ENCODE peak calls at places on chromosome 22, in seven cellular contexts. D is stomach, N is sigmoid colon, K is suprapubic skin, I is A549, Q is GM12878, H is K562. U is an unnamed sample.

GRCh38 chr22:41687901-41688364 is 734 bp downstream of the SNU13 start:
- DNase-seq in D (no peak), N (no peak), K (no peak), I (peak), Q (no peak), H (peak), U (peak)

GRCh38 chr22:50600541-50600940 is at the start of gene MAPK8IP2:
- DNase-seq in D (no peak), N (no peak), K (no peak), I (no peak), Q (no peak), H (peak), U (no peak)

GRCh38 chr22:36454916-36455570 is 26.4 kb downstream of the TXN2 start:
- DNase-seq in D (peak), N (peak), K (peak), I (peak), Q (peak), H (peak), U (peak)

GRCh38 chr22:19815823-19816290 is 38.8 kb downstream of the GNB1L start:
- DNase-seq in D (peak), N (no peak), K (no peak), I (no peak), Q (no peak), H (no peak), U (no peak)

GRCh38 chr22:25485626-25486545 is 78.6 kb upstream of the GRK3 start:
- DNase-seq in D (no peak), N (no peak), K (no peak), I (no peak), Q (peak), H (no peak), U (no peak)

GRCh38 chr22:35912668-35913067 is 116.0 kb downstream of the RBFOX2 start:
- DNase-seq in D (no peak), N (no peak), K (no peak), I (no peak), Q (no peak), H (no peak), U (no peak)

GRCh38 chr22:35456757-35457156 is 56.8 kb downstream of the MCM5 start:
- DNase-seq in D (no peak), N (no peak), K (no peak), I (no peak), Q (no peak), H (no peak), U (no peak)

GRCh38 chr22:36282078-36282831 is 29.3 kb downstream of the APOL1 start:
- DNase-seq in D (no peak), N (peak), K (no peak), I (no peak), Q (no peak), H (no peak), U (no peak)

GRCh38 chr22:49010901-49011300 is 816.8 kb downstream of the BRD1 start:
- DNase-seq in D (peak), N (peak), K (peak), I (no peak), Q (no peak), H (no peak), U (peak)

GRCh38 chr22:26585104-26585790 is 4.7 kb downstream of the TPST2 start:
- DNase-seq in D (peak), N (peak), K (no peak), I (peak), Q (no peak), H (no peak), U (no peak)

GRCh38 chr22:19875531-19876313 is 21.0 kb upstream of the GNB1L start:
- DNase-seq in D (no peak), N (peak), K (peak), I (no peak), Q (no peak), H (no peak), U (peak)

GRCh38 chr22:47918936-47919505 is 1156.6 kb downstream of the TBC1D22A start:
- DNase-seq in D (no peak), N (no peak), K (no peak), I (no peak), Q (no peak), H (no peak), U (no peak)

GRCh38 chr22:47192106-47192650 is 429.7 kb downstream of the TBC1D22A start:
- DNase-seq in D (peak), N (peak), K (peak), I (no peak), Q (no peak), H (no peak), U (no peak)

GRCh38 chr22:20520093-20520511 is 12.7 kb downstream of the MED15 start:
- DNase-seq in D (no peak), N (no peak), K (no peak), I (no peak), Q (no peak), H (no peak), U (no peak)

GRCh38 chr22:50276143-50276542 is 6.0 kb upstream of the MAPK11 start:
- DNase-seq in D (peak), N (peak), K (no peak), I (peak), Q (peak), H (no peak), U (peak)

GRCh38 chr22:29269230-29269604 is 1.1 kb downstream of the EWSR1 start:
- DNase-seq in D (no peak), N (no peak), K (no peak), I (no peak), Q (no peak), H (no peak), U (no peak)

DNA sequence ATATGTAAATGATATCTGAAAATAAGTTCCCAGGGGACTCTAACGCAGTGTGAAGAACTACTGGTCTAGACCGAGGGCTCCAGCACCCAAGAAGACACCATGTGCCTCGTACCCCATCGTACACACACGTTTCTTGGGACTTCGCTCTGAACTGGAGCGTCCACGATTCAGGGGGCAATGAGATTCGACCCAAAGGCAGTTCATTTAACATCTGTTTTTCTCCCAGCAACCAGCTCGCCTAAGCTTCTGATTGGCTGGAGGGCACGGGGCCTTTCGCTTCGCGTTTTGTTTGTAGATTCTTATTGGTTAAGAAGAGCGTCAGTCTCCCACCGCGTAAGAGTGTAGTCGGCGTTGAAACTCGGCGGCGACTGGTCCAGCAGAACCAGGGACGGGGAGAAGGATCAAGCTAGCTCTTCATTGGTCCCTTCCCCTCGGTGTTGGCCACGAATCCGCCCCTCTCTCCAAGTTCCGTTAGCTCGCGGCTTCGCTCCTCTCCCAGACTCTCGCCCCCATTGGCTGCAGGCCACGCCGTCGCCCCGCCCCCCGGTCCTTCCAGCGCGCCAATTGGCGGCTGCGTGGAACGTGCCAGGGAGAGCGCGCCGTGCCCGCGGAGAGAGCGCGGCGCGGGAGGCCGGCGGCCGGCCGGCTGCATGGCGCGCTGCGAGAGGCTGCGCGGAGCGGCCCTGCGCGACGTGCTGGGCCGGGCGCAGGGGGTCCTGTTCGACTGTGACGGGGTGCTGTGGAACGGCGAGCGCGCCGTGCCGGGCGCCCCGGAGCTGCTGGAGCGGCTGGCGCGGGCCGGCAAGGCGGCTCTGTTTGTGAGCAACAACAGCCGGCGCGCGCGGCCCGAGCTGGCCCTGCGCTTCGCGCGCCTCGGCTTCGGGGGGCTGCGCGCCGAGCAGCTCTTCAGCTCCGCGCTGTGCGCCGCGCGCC is at the start of gene PDXP:
- DNase-seq in D (peak), N (peak), K (peak), I (peak), Q (peak), H (peak), U (peak)
- TF ChIP-seq EP300 in D (no peak), N (no peak), K (no peak), I (no peak), Q (no peak), H (no peak), U (peak)

DNA sequence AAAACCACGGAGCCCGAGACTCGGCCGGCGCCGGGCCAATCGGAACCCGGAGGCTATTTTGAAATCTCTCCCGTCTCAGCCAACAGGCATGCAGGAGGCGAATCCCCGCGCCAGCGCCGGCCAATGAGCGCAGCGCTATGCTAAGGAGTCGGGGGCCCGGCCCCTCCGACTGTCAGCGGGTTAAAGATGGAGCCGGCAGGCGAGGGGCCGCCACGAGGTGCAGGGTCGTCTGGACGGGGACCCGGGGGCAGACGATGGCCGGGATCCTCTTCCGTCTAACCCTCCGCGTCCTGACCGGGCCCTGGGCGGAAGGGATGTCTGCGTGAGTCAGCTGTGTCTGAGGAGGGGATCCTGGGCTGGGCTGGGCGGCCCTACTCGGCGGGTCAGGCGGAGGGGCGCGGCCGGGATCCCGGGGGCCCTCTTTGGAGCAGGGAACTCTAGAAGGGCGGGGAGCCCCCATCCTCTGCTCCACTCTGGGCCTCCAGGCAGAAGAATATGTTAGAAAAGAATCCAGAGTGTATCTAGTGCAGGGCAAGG is 10.0 kb downstream of the SDF2L1 start:
- DNase-seq in D (peak), N (peak), K (peak), I (peak), Q (peak), H (peak), U (peak)
- TF ChIP-seq POLR2A in D (no peak), N (no peak), K (no peak), I (no peak), Q (peak), H (no peak), U (no peak)

DNA sequence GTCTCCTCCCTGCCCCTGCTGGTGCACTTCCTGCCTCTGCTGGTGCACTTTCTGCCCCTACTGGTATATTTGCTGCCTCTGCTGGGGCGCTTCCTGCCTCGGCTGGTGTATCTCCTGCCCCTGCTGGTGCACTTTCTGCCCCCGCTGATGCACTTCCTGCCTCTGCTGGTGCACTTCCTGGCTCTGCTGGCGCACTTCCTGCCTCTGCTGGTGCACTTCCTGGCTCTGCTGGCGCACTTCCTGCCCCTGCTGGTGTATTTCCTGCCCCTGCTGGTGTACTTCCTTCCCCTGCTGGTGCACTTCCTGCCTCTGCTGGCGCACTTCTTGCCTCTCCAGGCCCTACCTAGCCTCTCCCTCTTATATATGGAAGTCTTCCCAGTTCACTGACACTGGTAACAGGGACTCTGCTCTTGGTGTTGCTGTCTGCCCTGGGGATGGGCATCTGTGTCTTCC is 10.1 kb downstream of the MTFP1 start:
- DNase-seq in D (peak), N (no peak), K (no peak), I (no peak), Q (no peak), H (no peak), U (no peak)
- H3K27ac ChIP-seq in D (peak), N (no peak), K (no peak), I (no peak), Q (peak), H (peak), U (peak)

GRCh38 chr22:39283312-39284141 is 35.9 kb downstream of the RPL3 start:
- DNase-seq in D (peak), N (no peak), K (peak), I (no peak), Q (no peak), H (peak), U (no peak)
- TF ChIP-seq EP300 in D (no peak), N (no peak), K (no peak), I (no peak), Q (no peak), H (peak), U (peak)

DNA sequence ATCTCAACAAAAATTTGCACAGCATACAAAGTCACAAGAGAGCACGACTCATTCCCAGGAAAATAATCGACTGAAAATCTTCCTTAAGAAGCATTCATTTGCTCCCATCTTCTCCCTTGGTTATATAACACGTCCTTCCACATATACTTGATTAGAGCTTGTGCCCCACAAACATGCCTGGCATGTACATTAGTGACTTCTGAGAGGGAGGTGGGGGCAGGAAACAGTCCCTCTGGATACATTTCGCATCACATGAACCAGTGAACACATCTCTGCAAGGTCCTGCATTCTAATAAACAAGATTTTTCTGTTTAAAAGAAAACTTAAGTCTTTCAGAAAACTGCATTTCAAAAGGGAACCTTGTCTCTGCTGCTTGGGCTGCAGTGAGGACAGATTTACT is 54.1 kb upstream of the IGLL5 start:
- DNase-seq in D (no peak), N (no peak), K (no peak), I (no peak), Q (no peak), H (no peak), U (no peak)
- TF ChIP-seq POLR2A in D (no peak), N (no peak), K (no peak), I (no peak), Q (no peak), H (no peak), U (no peak)

DNA sequence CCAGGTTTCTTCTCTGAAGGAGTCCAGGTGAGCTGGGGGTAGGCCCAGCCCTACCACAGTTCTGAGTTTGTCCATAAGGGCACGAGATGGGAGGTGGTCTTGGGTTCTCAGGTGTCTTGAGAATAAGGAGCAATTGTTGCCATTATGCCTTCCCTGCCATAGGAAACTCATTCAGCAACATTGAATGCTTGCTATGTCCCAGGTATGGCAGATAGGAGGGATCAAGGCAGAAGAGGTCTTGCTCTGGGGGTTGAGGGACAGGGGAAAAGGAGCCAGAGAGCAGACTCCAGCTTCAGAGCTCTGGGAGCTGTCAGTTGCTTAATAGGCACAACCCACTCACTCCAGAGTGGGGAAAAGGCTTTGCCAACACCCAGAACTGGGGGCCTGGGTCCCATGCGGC is 4.3 kb downstream of the SELENOM start:
- DNase-seq in D (no peak), N (no peak), K (no peak), I (no peak), Q (no peak), H (no peak), U (no peak)
- H3K27ac ChIP-seq in D (peak), N (peak), K (peak), I (no peak), Q (no peak), H (no peak), U (peak)

DNA sequence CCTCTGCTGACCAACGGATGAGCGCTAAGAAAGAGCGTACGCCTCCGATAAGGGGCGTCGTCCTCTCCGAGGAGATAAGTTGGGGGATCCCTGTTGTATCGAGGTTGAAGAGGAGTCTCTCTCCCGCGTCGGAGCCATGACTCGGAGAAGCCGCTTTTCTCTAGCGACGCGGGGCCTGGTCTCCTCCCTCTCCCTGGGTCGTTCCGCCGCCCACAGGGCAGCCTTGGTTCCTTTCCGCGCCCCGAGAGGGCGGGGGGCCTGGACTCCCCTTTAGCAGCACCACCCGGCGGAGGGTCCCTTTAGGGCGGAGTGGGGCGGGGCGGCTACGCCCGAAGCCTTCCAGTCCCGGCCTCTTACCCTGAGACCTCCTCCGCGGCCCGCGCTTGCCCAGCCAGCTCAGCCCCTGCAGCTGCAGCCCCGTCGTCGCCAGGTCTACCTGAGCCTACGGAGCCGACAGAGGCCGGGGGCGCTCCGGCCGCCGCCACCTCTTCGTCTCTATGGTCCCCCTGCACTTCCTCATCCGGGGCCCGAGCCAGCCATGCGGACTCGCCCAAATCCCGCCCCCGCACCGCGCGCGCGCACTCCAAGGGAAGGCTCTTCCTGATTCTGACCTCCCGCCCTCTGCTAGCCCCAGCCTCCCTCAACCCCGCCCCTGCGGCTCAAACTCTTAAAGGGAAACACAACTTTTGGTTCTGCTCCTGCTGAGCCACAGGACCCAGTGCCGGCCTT is at the start of gene PRR14L:
- DNase-seq in D (peak), N (peak), K (peak), I (peak), Q (peak), H (peak), U (peak)
- TF ChIP-seq EP300 in D (no peak), N (no peak), K (no peak), I (no peak), Q (no peak), H (peak), U (peak)

GRCh38 chr22:27982106-27982505 is 63.0 kb upstream of the PITPNB start:
- DNase-seq in D (peak), N (no peak), K (no peak), I (no peak), Q (no peak), H (no peak), U (no peak)

GRCh38 chr22:27982630-27983180 is 63.6 kb upstream of the PITPNB start:
- DNase-seq in D (peak), N (no peak), K (no peak), I (no peak), Q (no peak), H (no peak), U (no peak)

GRCh38 chr22:27984001-27984695 is 65.1 kb upstream of the PITPNB start:
- DNase-seq in D (peak), N (peak), K (no peak), I (no peak), Q (no peak), H (no peak), U (no peak)

GRCh38 chr22:27984723-27985122 is 65.7 kb upstream of the PITPNB start:
- DNase-seq in D (peak), N (no peak), K (no peak), I (no peak), Q (no peak), H (no peak), U (no peak)

DNA sequence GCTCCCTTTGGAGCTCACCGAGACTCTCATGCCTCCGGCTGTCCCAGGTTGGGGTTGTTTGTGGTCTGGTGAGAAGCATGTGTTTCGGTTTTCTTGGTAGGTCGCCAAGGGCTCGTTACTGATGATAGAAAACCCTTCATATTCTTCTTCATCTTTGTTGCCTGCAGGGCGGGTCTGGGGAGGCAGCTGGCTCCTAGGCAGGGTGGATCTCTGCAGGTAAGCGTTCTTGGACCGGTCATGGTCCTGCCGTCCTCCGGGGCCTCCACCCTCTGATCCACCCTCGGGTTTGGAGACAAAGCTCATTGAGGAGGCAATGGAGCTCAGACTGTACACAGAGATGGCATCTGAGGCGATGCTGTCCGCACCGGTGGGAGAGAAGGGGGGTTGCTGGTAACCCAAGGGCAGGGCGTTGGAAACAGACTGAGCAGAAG is 64.3 kb upstream of the PITPNB start:
- DNase-seq in D (peak), N (no peak), K (no peak), I (no peak), Q (no peak), H (no peak), U (no peak)
- TF ChIP-seq POLR2A in D (no peak), N (no peak), K (no peak), I (no peak), Q (no peak), H (no peak), U (no peak)

DNA sequence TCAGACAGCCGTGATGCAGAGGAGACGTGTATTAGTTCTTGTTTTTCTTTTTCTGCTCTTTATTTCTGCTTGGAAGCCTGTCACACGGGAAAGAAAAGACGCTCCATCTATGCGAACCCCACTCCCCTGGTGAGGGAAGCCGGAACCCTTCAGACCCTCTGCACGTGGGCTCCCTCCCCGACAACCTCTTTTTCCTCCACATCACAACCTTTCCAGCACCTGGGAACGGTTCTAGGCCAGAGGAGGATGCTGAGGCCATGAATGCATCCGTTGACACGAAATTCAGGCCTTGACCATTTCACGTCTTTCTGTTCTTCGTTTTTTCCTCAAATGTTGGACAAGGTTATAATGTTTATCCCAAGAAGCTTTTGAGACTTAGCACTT is 85.3 kb upstream of the WNT7B start:
- DNase-seq in D (no peak), N (no peak), K (no peak), I (no peak), Q (no peak), H (no peak), U (no peak)
- H3K27ac ChIP-seq in D (peak), N (peak), K (peak), I (no peak), Q (no peak), H (no peak), U (peak)

U was measured in tibial nerve.